ENCODE peak calls at places on chromosomes 11 and 22, in five cellular contexts. I, H, B, X and R are unnamed samples.
A peak's percentile ranks its signal among the peaks of the same experiment; 100 is the strongest.

GRCh38 chr22:48192071-48192470 is 1429.6 kb downstream of the TBC1D22A start:
- DNase-seq in B (no peak), H (no peak), I (no peak), X (no peak), R (no peak)

GRCh38 chr11:86592659-86593451 is 79.6 kb downstream of the ME3 start:
- DNase-seq in H (peak; percentile 87), X (peak; percentile 95), B (peak; percentile 59), I (peak; percentile 97), R (peak; percentile 69)

GRCh38 chr11:20353829-20354434 is 9.6 kb upstream of the HTATIP2 start:
- DNase-seq in B (no peak), H (peak; percentile 48), I (peak; percentile 51), X (peak; percentile 39), R (peak; percentile 45)

GRCh38 chr22:19111140-19111539 is 11.1 kb downstream of the DGCR2 start:
- DNase-seq in B (no peak), H (no peak), I (no peak), X (no peak), R (no peak)

GRCh38 chr22:49884075-49884474 is 30.4 kb downstream of the ZBED4 start:
- DNase-seq in B (no peak), H (no peak), I (no peak), X (no peak), R (no peak)

GRCh38 chr11:17989306-17989705 is 23.5 kb downstream of the SERGEF start:
- DNase-seq in H (no peak), B (no peak), I (no peak), X (no peak), R (no peak)

GRCh38 chr22:20173246-20173645 is 22.4 kb upstream of the CCDC188 start:
- DNase-seq in I (no peak), B (no peak), H (no peak), X (no peak), R (no peak)

GRCh38 chr11:108697872-108698473 is 33.1 kb downstream of the DDX10 start:
- DNase-seq in B (peak; percentile 41), X (peak; percentile 79), H (peak; percentile 82), I (peak; percentile 67), R (peak; percentile 84)

GRCh38 chr22:29187831-29188230 is 17.9 kb upstream of the EMID1 start:
- DNase-seq in B (no peak), X (no peak), I (no peak), H (no peak), R (no peak)

GRCh38 chr11:13682212-13682611 is 13.7 kb downstream of the FAR1 start:
- DNase-seq in B (no peak), X (no peak), I (no peak), H (no peak), R (no peak)

GRCh38 chr22:49554741-49555140 is 272.9 kb downstream of the BRD1 start:
- DNase-seq in I (no peak), H (no peak), B (no peak), X (no peak), R (no peak)

GRCh38 chr22:38949889-38950405 is 7.5 kb upstream of the APOBEC3A start:
- DNase-seq in H (no peak), X (no peak), I (no peak), B (no peak), R (no peak)

GRCh38 chr11:114219559-114220349 is 76.4 kb upstream of the NNMT start:
- DNase-seq in B (no peak), X (no peak), I (no peak), H (peak; percentile 11), R (peak; percentile 92)

GRCh38 chr22:26918236-26918635 is 260.8 kb downstream of the MIAT start:
- DNase-seq in B (no peak), I (peak; percentile 19), X (no peak), H (no peak), R (no peak)

GRCh38 chr22:30210235-30210831 is 36.2 kb downstream of the LIF start:
- DNase-seq in B (no peak), I (peak; percentile 89), X (no peak), H (peak; percentile 80), R (peak; percentile 55)

GRCh38 chr11:57515332-57516060 is at the start of gene SLC43A1:
- DNase-seq in I (no peak), X (peak; percentile 64), B (peak; percentile 69), H (peak; percentile 59), R (peak; percentile 68)

GRCh38 chr22:46810856-46811786 is 48.7 kb downstream of the TBC1D22A start:
- DNase-seq in I (no peak), B (no peak), H (no peak), X (no peak), R (no peak)

GRCh38 chr11:36254739-36255138 is 34.5 kb downstream of the COMMD9 start:
- DNase-seq in H (peak; percentile 36), X (no peak), B (no peak), I (peak; percentile 18), R (peak; percentile 11)

GRCh38 chr22:19800306-19800705 is 39.7 kb downstream of the TBX1 start:
- DNase-seq in B (no peak), I (no peak), H (no peak), X (no peak), R (no peak)

GRCh38 chr11:112241486-112241885 is 15.3 kb downstream of the PTS start:
- DNase-seq in B (no peak), I (no peak), H (peak; percentile 85), X (no peak), R (peak; percentile 98)

GRCh38 chr11:3834349-3835099 is 6.2 kb downstream of the RHOG start:
- DNase-seq in H (no peak), B (no peak), X (peak; percentile 49), I (no peak), R (peak; percentile 11)

GRCh38 chr11:32991427-32991826 is 24.3 kb upstream of the DEPDC7 start:
- DNase-seq in I (no peak), X (no peak), H (no peak), B (no peak), R (no peak)

GRCh38 chr22:18056161-18056666 is 21.6 kb upstream of the PEX26 start:
- DNase-seq in X (peak; percentile 28), H (peak; percentile 76), I (peak; percentile 44), B (no peak), R (peak; percentile 70)

GRCh38 chr22:47337161-47337621 is 574.7 kb downstream of the TBC1D22A start:
- DNase-seq in I (peak; percentile 89), X (no peak), H (peak; percentile 87), B (peak; percentile 31), R (peak; percentile 84)

GRCh38 chr11:72787262-72788104 is 6.4 kb downstream of the STARD10 start:
- DNase-seq in X (peak; percentile 61), H (no peak), B (no peak), I (no peak), R (no peak)

DNA sequence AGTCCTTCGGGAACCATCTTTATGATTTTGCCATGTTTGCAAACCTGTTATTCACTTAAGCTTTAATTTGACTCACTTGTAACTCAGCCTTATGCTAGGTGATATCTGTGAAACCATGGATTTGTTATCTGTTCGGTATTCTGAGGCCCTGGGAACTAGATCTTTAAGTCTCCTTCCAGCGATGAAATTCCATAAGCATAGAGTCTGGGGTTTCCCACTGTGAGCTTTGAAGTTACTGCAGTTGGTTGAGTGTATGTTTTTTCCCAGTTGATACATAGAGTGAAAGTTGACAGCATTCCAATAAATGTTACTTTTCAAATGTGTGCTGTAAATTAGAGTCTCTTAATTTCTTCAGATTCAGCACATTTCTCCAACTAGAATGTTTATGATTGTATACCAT is 66.9 kb downstream of the TNRC6B start:
- DNase-seq in X (no peak), H (no peak), B (no peak), I (no peak), R (no peak)
- H3K4me3 ChIP-seq in X (no peak overlapping the region), H (no peak overlapping the region), B (no peak overlapping the region), I (no peak overlapping the region), R (no peak overlapping the region)

DNA sequence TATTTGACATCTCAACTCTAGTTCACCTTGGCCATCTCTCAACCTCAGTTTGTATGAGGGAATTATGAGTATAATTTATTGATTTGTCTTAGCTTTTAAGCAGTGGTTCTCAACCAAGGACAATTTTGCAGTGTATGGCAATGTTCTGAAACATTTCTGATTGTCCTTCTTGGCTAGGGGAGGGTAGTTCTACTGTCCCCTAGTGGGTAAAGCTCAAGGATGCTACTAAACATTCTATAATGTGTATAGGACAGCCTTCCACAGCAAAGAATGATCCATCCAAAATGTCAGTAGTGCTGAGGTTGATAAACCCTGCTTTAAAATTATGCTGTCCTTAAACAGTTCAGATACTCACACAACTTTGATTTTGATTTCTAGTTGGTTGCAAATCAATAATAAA is 78.1 kb upstream of the ALKBH3 start:
- DNase-seq in B (no peak), X (no peak), I (no peak), H (peak; percentile 16), R (no peak)
- TF ChIP-seq CTCF in B (no peak), X (peak; percentile 12), I (peak; percentile 22), H (peak; percentile 47), R (peak; percentile 52)

GRCh38 chr11:66293352-66293751 is 1.7 kb downstream of the TMEM151A start:
- DNase-seq in X (no peak), B (no peak), I (no peak), H (no peak), R (no peak)
- H3K4me3 ChIP-seq in X (no peak overlapping the region), B (no peak overlapping the region), I (no peak overlapping the region), H (no peak overlapping the region), R (no peak overlapping the region)

DNA sequence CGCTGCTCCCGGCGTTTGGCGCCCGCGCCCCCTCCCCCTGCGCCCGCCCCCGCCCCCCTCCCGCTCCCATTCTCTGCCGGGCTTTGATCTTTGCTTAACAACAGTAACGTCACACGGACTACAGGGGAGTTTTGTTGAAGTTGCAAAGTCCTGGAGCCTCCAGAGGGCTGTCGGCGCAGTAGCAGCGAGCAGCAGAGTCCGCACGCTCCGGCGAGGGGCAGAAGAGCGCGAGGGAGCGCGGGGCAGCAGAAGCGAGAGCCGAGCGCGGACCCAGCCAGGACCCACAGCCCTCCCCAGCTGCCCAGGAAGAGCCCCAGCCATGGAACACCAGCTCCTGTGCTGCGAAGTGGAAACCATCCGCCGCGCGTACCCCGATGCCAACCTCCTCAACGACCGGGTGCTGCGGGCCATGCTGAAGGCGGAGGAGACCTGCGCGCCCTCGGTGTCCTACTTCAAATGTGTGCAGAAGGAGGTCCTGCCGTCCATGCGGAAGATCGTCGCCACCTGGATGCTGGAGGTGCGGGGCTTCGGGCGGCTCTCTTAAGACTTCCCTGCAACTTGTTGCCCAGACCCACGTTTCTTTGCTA is at the start of gene CCND1:
- DNase-seq in X (peak; percentile 54), B (no peak), I (peak; percentile 95), H (peak; percentile 94), R (peak; percentile 91)
- TF ChIP-seq CTCF in X (no peak), B (no peak), I (no peak), H (peak; percentile 46), R (peak; percentile 22)

GRCh38 chr11:9386901-9387300 is 2.4 kb downstream of the IPO7 start:
- DNase-seq in H (no peak), I (no peak), X (no peak), B (no peak), R (no peak)
- H3K4me3 ChIP-seq in H (no peak overlapping the region), I (peak overlapping the region; percentile 74), X (peak overlapping the region; percentile 82), B (no peak overlapping the region), R (peak overlapping the region; percentile 94)

GRCh38 chr11:88164806-88165205 is 10.4 kb downstream of the RAB38 start:
- DNase-seq in I (no peak), B (no peak), H (no peak), X (no peak), R (no peak)
- TF ChIP-seq CTCF in I (no peak), B (no peak), H (no peak), X (no peak), R (no peak)